ENCODE peak calls at places on chromosomes 16 and 17, in seven cellular contexts. D is MCF 10A; T is stimulated activated CD8-positive, alpha-beta memory T cell treated with anti-CD3 and anti-CD28 coated beads, Interleukin-12 subunit alpha, Interleukin-12 subunit beta, amount 100 ng/mL, for 4 hours; S is NCI-H187 treated with DMSO at 0.1 percent for 48 hours; R is B cell; J is activated T-helper 1 cell treated with anti-CD3 and anti-CD28 coated beads, Interleukin-2, amount 50 U/mL, for 16 hours; M is right cardiac atrium. E is an unnamed sample.

GRCh38 chr17:11779906-11780305 is 181.6 kb downstream of the DNAH9 start:
- DNase-seq in D (no peak), R (no peak), J (no peak), M (no peak), T (no peak), S (no peak), E (no peak)

GRCh38 chr16:66928702-66929388 is 3.5 kb upstream of the RRAD start:
- DNase-seq in M (peak), J (no peak), R (no peak), D (peak), S (no peak), T (no peak), E (peak)

GRCh38 chr16:66706506-66706880 is 9.9 kb upstream of the CMTM4 start:
- DNase-seq in D (no peak), T (no peak), M (no peak), J (no peak), R (no peak), S (no peak), E (no peak)

GRCh38 chr17:39828443-39828842 is 35.7 kb downstream of the IKZF3 start:
- DNase-seq in S (no peak), R (no peak), T (no peak), J (no peak), D (peak), M (no peak), E (no peak)

GRCh38 chr16:3065069-3065741 is at the start of gene IL32:
- DNase-seq in J (peak), R (peak), M (peak), D (peak), S (no peak), T (peak), E (peak)

GRCh38 chr17:273994-274832 is 78.4 kb downstream of the RPH3AL start:
- DNase-seq in R (no peak), S (no peak), M (no peak), T (no peak), D (no peak), J (no peak), E (peak)

GRCh38 chr16:30889721-30890120 is 4.2 kb downstream of the BCL7C start:
- DNase-seq in S (no peak), D (no peak), T (no peak), M (no peak), J (no peak), R (no peak), E (no peak)

GRCh38 chr17:81601525-81602120 is 35.3 kb downstream of the NPLOC4 start:
- DNase-seq in D (peak), S (no peak), T (no peak), R (peak), M (peak), J (no peak), E (peak)

GRCh38 chr16:85398050-85398451 is 215.1 kb upstream of the GSE1 start:
- DNase-seq in J (no peak), T (no peak), S (no peak), D (no peak), M (peak), R (no peak), E (no peak)

GRCh38 chr16:50160495-50161164 is 7.5 kb downstream of the TENT4B start:
- DNase-seq in D (no peak), J (no peak), M (no peak), R (no peak), S (no peak), T (no peak), E (no peak)

GRCh38 chr16:11913425-11914079 is 2.2 kb downstream of the GSPT1 start:
- DNase-seq in D (peak), J (peak), M (no peak), S (no peak), T (no peak), R (no peak), E (no peak)

GRCh38 chr16:83728518-83728917 is 79.3 kb upstream of the HSBP1 start:
- DNase-seq in S (no peak), J (no peak), D (no peak), T (no peak), M (no peak), R (no peak), E (no peak)

GRCh38 chr16:50847166-50847565 is 105.3 kb downstream of the CYLD start:
- DNase-seq in T (no peak), D (no peak), J (no peak), M (no peak), R (no peak), S (no peak), E (no peak)

GRCh38 chr17:75086496-75087181 is 1.1 kb upstream of the SLC16A5 start:
- DNase-seq in M (no peak), R (no peak), S (no peak), T (no peak), J (no peak), D (no peak), E (no peak)

GRCh38 chr16:1258906-1259759 is 3.3 kb downstream of the TPSD1 start:
- DNase-seq in J (no peak), R (no peak), D (no peak), M (no peak), S (no peak), T (no peak), E (no peak)

GRCh38 chr16:53220585-53220984 is 165.8 kb downstream of the CHD9 start:
- DNase-seq in J (no peak), D (no peak), S (no peak), R (no peak), T (no peak), M (no peak), E (peak)

GRCh38 chr16:87924041-87924851 is 12.1 kb downstream of the CA5A start:
- DNase-seq in J (no peak), S (peak), T (no peak), D (no peak), M (no peak), R (peak), E (no peak)

GRCh38 chr17:78495634-78496033 is 81.6 kb downstream of the DNAH17 start:
- DNase-seq in S (no peak), M (no peak), J (no peak), R (no peak), T (no peak), D (no peak), E (no peak)

GRCh38 chr17:57442914-57443571 is 186.7 kb downstream of the MSI2 start:
- DNase-seq in J (peak), T (peak), D (peak), S (no peak), R (peak), M (peak), E (peak)

GRCh38 chr17:76051071-76051467 is 21.2 kb downstream of the SRP68 start:
- DNase-seq in D (no peak), S (no peak), M (no peak), J (no peak), T (no peak), R (no peak), E (no peak)

GRCh38 chr16:58515125-58515870 is at the start of gene SETD6:
- DNase-seq in S (no peak), M (peak), J (peak), D (peak), R (peak), T (peak), E (peak)

GRCh38 chr17:63405741-63406261 is 40.3 kb downstream of the CYB561 start:
- DNase-seq in T (no peak), S (no peak), J (no peak), D (peak), R (no peak), M (no peak), E (peak)

GRCh38 chr16:1535391-1536291 is 2.2 kb downstream of the TMEM204 start:
- DNase-seq in J (no peak), D (no peak), T (no peak), R (peak), M (peak), S (no peak), E (no peak)

GRCh38 chr16:86484240-86484639 is 26.1 kb upstream of the FOXF1 start:
- DNase-seq in S (no peak), D (no peak), J (no peak), M (no peak), R (no peak), T (no peak), E (no peak)

GRCh38 chr17:40469805-40470675 is 26.8 kb downstream of the IGFBP4 start:
- DNase-seq in R (no peak), T (no peak), D (no peak), J (no peak), S (no peak), M (peak), E (no peak)

GRCh38 chr17:82059272-82060000 is 6.2 kb downstream of the DUS1L start:
- DNase-seq in M (peak), D (no peak), J (no peak), T (no peak), R (no peak), S (no peak), E (no peak)

GRCh38 chr17:8235676-8236075 is 12.2 kb downstream of the CTC1 start:
- DNase-seq in S (no peak), M (no peak), T (no peak), R (no peak), J (no peak), D (no peak), E (no peak)

GRCh38 chr16:5386989-5387388 is 289.4 kb upstream of the EEF2KMT start:
- DNase-seq in T (no peak), R (no peak), M (no peak), D (no peak), J (no peak), S (no peak), E (no peak)

GRCh38 chr17:4520881-4521600 is 22.4 kb downstream of the SPNS2 start:
- DNase-seq in T (no peak), R (no peak), S (no peak), D (peak), M (no peak), J (no peak), E (peak)

GRCh38 chr16:31452631-31453106 is 6.6 kb upstream of the ARMC5 start:
- DNase-seq in D (peak), S (no peak), T (no peak), R (no peak), J (no peak), M (no peak), E (peak)